ENCODE peak calls at places on chromosomes 3 and 15, in five cellular contexts. D is K562, H is SK-N-SH, O is GM12892, N is H1. C is an unnamed sample.

GRCh38 chr3:127628788-127629456 is at the start of gene PODXL2:
- DNase-seq in D (peak; percentile 98), H (peak; percentile 99), O (peak; percentile 50), N (peak; percentile 76), C (peak; percentile 77)

GRCh38 chr15:65904301-65904700 is 35.0 kb downstream of the RAB11A start:
- DNase-seq in D (peak; percentile 53), H (no peak), O (no peak), N (peak; percentile 24), C (no peak)

GRCh38 chr3:183701744-183702143 is 4.1 kb downstream of the YEATS2 start:
- DNase-seq in D (no peak), H (no peak), O (no peak), N (no peak), C (no peak)

GRCh38 chr3:179967622-179968021 is 69.1 kb downstream of the PEX5L start:
- DNase-seq in D (no peak), H (no peak), O (no peak), N (no peak), C (no peak)

GRCh38 chr15:72338617-72339321 is 18.8 kb upstream of the CELF6 start:
- DNase-seq in D (no peak), H (no peak), O (no peak), N (no peak), C (no peak)

GRCh38 chr15:32994810-32995424 is 199.6 kb downstream of the FMN1 start:
- DNase-seq in D (peak; percentile 26), H (peak; percentile 38), O (no peak), N (no peak), C (no peak)

GRCh38 chr15:33915571-33916407 is 52.5 kb upstream of the CHRM5 start:
- DNase-seq in D (peak; percentile 34), H (no peak), O (no peak), N (no peak), C (no peak)

GRCh38 chr3:131535596-131535995 is 32.8 kb upstream of the MRPL3 start:
- DNase-seq in D (no peak), H (no peak), O (no peak), N (no peak), C (no peak)

GRCh38 chr15:49103002-49103401 is 52.4 kb downstream of the COPS2 start:
- DNase-seq in D (no peak), H (no peak), O (no peak), N (no peak), C (no peak)

GRCh38 chr3:52681610-52682009 is 4.1 kb downstream of the PBRM1 start:
- DNase-seq in D (no peak), H (no peak), O (no peak), N (no peak), C (no peak)

GRCh38 chr15:96361309-96362000 is 31.0 kb downstream of the NR2F2 start:
- DNase-seq in D (no peak), H (peak; percentile 35), O (no peak), N (peak; percentile 82), C (no peak)

GRCh38 chr3:64863811-64864210 is 176.0 kb upstream of the ADAMTS9 start:
- DNase-seq in D (no peak), H (no peak), O (no peak), N (no peak), C (no peak)

GRCh38 chr15:58546066-58546591 is 114.3 kb downstream of the LIPC start:
- DNase-seq in D (no peak), H (no peak), O (no peak), N (no peak), C (no peak)

GRCh38 chr15:28990390-28990789 is 104.6 kb downstream of the APBA2 start:
- DNase-seq in D (no peak), H (peak; percentile 77), O (no peak), N (no peak), C (no peak)

GRCh38 chr3:122918576-122919290 is 108.8 kb downstream of the SEMA5B start:
- DNase-seq in D (no peak), H (no peak), O (no peak), N (no peak), C (no peak)

GRCh38 chr15:20341901-20342605 is 199.5 kb downstream of the GOLGA6L6 start:
- DNase-seq in D (peak; percentile 9), H (no peak), O (no peak), N (no peak), C (no peak)

GRCh38 chr15:20346082-20346805 is 195.4 kb downstream of the GOLGA6L6 start:
- DNase-seq in D (no peak), H (no peak), O (no peak), N (no peak), C (no peak)

GRCh38 chr15:20345401-20345958 is 196.1 kb downstream of the GOLGA6L6 start:
- DNase-seq in D (peak; percentile 19), H (peak; percentile 34), O (no peak), N (no peak), C (no peak)

GRCh38 chr15:20348291-20348899 is 193.2 kb downstream of the GOLGA6L6 start:
- DNase-seq in D (no peak), H (no peak), O (no peak), N (no peak), C (no peak)

DNA sequence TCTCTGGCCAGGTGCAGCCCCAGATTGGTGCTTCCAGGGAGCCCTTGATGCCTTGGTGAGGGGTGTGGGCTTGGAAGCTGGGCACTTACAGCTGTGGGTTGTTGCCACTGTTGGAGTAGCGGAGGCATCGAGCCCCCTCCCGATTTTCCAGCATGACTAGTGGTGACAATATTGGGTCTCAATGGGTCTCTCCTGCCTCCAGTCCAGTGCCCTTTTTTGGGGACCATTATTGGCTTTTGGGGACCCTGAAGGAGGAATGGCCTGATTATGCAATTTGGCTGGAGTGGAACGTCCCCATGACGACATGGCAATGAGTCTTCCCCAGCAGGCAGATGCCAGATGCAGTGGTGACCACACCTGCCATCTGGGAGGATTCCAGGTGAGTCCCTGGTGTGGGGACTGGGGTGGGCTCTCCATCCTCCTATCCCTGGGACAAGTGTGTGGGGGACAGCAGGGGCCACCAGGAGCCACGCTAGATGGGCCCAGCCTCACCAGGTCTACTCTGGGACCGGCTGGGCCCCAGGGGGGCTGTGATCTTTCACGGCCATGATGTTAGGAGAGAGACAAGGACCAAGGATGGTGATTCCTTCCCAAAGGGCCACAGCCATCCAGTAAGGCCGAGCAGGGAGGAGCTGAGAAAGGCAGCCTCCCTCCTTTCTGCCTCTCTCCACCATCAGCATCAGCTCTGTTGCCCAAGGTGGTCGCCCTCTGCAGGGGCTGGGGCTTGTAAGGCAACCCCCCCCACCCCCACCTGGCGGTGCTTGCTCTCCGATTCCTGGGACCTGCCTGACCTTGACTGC is 196.8 kb downstream of the GOLGA6L6 start:
- DNase-seq in D (peak; percentile 8), H (peak; percentile 26), O (no peak), N (no peak), C (no peak)
- TF ChIP-seq TAF1 in D (no peak), H (no peak), O (no peak), N (no peak), C (no peak)

DNA sequence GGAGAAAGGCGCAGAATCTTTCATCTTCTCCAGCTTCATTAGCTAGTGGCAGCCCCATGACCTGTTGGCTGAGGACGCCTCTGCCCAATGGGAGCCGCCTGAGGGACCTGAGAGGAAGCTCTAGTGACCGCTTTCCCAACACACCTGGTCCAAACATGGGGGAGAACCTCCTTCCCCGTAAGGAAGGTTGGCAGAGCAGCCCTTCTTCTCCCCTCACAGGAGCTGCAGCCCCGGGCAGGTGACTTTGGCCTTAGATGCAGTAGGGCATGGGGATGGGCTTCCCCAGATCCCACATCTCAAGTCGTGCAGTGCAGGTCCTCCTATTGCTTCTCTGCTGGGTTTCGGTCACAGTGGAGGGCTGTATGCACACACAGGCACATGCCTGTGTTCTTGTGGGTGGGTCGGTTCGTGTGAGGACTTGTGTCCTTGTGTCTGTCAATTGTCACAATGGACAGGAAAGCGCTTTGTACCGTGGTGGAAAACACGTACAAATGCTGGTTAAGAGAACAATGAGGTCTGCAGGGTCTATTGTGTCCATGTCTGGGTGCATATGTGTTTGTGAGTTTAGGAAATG is 1.3 kb downstream of the ISLR2 start:
- DNase-seq in D (no peak), H (no peak), O (no peak), N (no peak), C (no peak)
- TF ChIP-seq POLR2AphosphoS5 in D (no peak), H (no peak), O (no peak), N (no peak), C (no peak)

GRCh38 chr3:173938159-173938558 is 540.6 kb downstream of the NLGN1 start:
- DNase-seq in D (no peak), H (no peak), O (no peak), N (no peak), C (no peak)
- TF ChIP-seq TAF1 in D (no peak), H (no peak), O (no peak), N (no peak), C (no peak)

GRCh38 chr3:59246719-59247401 is 197.0 kb upstream of the CFAP20DC start:
- DNase-seq in D (no peak), H (no peak), O (no peak), N (no peak), C (no peak)

GRCh38 chr3:59245300-59245878 is 195.6 kb upstream of the CFAP20DC start:
- DNase-seq in D (no peak), H (no peak), O (no peak), N (no peak), C (no peak)

GRCh38 chr3:59248976-59249375 is 199.2 kb upstream of the CFAP20DC start:
- DNase-seq in D (no peak), H (no peak), O (no peak), N (no peak), C (no peak)

GRCh38 chr3:59245879-59246501 is 196.2 kb upstream of the CFAP20DC start:
- DNase-seq in D (no peak), H (no peak), O (no peak), N (no peak), C (no peak)

DNA sequence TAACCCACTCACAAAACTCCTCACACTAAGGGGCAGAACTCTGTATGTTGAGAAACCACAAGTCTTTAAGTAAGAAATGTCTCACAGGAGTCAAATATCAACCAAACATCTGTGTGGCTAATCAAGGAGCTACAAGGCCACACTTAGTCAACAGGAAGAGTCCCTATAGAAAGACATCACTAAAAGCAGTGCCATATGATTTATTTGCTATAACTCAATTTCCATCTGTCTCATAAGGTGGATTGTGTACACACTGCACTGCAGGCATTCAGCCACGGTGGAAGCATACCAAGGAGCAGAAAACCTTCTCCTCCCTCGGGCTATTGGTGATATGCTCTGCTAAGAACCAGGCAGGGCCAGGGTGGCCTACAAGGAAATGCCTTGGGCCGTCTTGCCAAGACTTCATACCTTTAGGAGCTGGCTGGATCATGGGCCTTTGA is 197.6 kb upstream of the CFAP20DC start:
- DNase-seq in D (no peak), H (no peak), O (no peak), N (no peak), C (no peak)
- TF ChIP-seq POLR2AphosphoS5 in D (no peak), H (no peak), O (no peak), N (no peak), C (no peak)

C was measured in GM12891.